ENCODE peak calls at places on chromosome 22, in nine cellular contexts. T, C, B, V, O, E, Z, M and J are unnamed samples.

GRCh38 chr22:25840162-25840561 is 98.2 kb downstream of the MYO18B start:
- DNase-seq in V (no peak), M (no peak), B (no peak), Z (no peak), E (no peak), O (no peak), T (no peak), C (no peak), J (no peak)

GRCh38 chr22:49551897-49552659 is 275.6 kb downstream of the BRD1 start:
- DNase-seq in V (no peak), O (no peak), Z (no peak), E (no peak), T (peak), M (no peak), C (no peak), B (peak), J (no peak)

GRCh38 chr22:44274918-44275665 is 37.7 kb downstream of the SHISAL1 start:
- DNase-seq in M (no peak), Z (no peak), T (peak), V (no peak), O (no peak), C (no peak), E (no peak), B (no peak), J (no peak)

GRCh38 chr22:17706947-17707346 is 67.3 kb downstream of the BID start:
- DNase-seq in E (no peak), O (no peak), V (no peak), M (no peak), C (no peak), B (no peak), Z (no peak), T (no peak), J (no peak)

GRCh38 chr22:24072361-24072760 is 61.3 kb downstream of the CABIN1 start:
- DNase-seq in E (no peak), Z (no peak), M (no peak), T (no peak), O (no peak), V (no peak), C (no peak), B (peak), J (no peak)

GRCh38 chr22:37018086-37018814 is 997 bp downstream of the TST start:
- DNase-seq in B (no peak), M (no peak), V (no peak), C (no peak), O (no peak), Z (no peak), E (no peak), T (no peak), J (no peak)

GRCh38 chr22:50542416-50542927 is 3.2 kb upstream of the KLHDC7B start:
- DNase-seq in V (no peak), C (peak), O (no peak), E (peak), T (peak), B (no peak), Z (no peak), M (no peak), J (peak)

GRCh38 chr22:37501610-37502341 is 15.6 kb upstream of the MFNG start:
- DNase-seq in C (no peak), T (peak), O (peak), M (peak), V (peak), B (no peak), E (peak), Z (peak), J (no peak)

GRCh38 chr22:26321469-26321913 is 107.6 kb upstream of the ASPHD2 start:
- DNase-seq in E (no peak), Z (no peak), M (no peak), O (peak), C (no peak), B (peak), T (no peak), V (no peak), J (no peak)

GRCh38 chr22:49997221-49997599 is 15.4 kb downstream of the IL17REL start:
- DNase-seq in Z (no peak), M (no peak), O (no peak), E (no peak), C (no peak), B (peak), T (peak), V (no peak), J (no peak)

GRCh38 chr22:24584871-24585411 is 7.9 kb downstream of the LRRC75B start:
- DNase-seq in Z (no peak), M (no peak), O (no peak), E (no peak), T (no peak), C (no peak), V (no peak), B (no peak), J (no peak)

GRCh38 chr22:25453557-25453956 is 110.9 kb upstream of the GRK3 start:
- DNase-seq in T (no peak), M (no peak), E (no peak), V (no peak), B (no peak), O (no peak), Z (no peak), C (no peak), J (no peak)

GRCh38 chr22:17106161-17106784 is 14.9 kb downstream of the TMEM121B start:
- DNase-seq in C (peak), V (no peak), B (peak), T (no peak), M (no peak), E (no peak), Z (no peak), O (no peak), J (no peak)

GRCh38 chr22:48301421-48301820 is 1526.3 kb downstream of the BRD1 start:
- DNase-seq in B (no peak), C (no peak), O (no peak), E (no peak), Z (no peak), V (no peak), M (no peak), T (no peak), J (no peak)

GRCh38 chr22:44718418-44718817 is 16.4 kb downstream of the PRR5 start:
- DNase-seq in E (no peak), B (no peak), V (no peak), M (no peak), C (no peak), Z (no peak), O (no peak), T (no peak), J (no peak)

GRCh38 chr22:49730656-49731055 is 97.0 kb downstream of the BRD1 start:
- DNase-seq in M (no peak), B (no peak), T (no peak), O (no peak), C (no peak), E (no peak), Z (no peak), V (no peak), J (no peak)

GRCh38 chr22:42202669-42203068 is 67.8 kb downstream of the TCF20 start:
- DNase-seq in M (no peak), B (no peak), O (peak), T (no peak), C (no peak), Z (peak), E (no peak), V (no peak), J (no peak)

GRCh38 chr22:43272301-43272700 is 70.9 kb downstream of the SCUBE1 start:
- DNase-seq in T (no peak), C (no peak), E (no peak), M (no peak), B (no peak), O (peak), V (no peak), Z (no peak), J (no peak)

GRCh38 chr22:43269325-43270040 is 73.7 kb downstream of the SCUBE1 start:
- DNase-seq in V (no peak), O (no peak), T (no peak), C (no peak), Z (no peak), M (no peak), B (no peak), E (no peak), J (no peak)

GRCh38 chr22:43270949-43271348 is 72.2 kb downstream of the SCUBE1 start:
- DNase-seq in C (no peak), O (no peak), V (no peak), B (no peak), T (no peak), Z (no peak), M (no peak), E (no peak), J (no peak)

GRCh38 chr22:43268261-43268660 is 74.9 kb downstream of the SCUBE1 start:
- DNase-seq in Z (no peak), O (no peak), E (no peak), T (no peak), C (no peak), M (no peak), V (no peak), B (no peak), J (no peak)

DNA sequence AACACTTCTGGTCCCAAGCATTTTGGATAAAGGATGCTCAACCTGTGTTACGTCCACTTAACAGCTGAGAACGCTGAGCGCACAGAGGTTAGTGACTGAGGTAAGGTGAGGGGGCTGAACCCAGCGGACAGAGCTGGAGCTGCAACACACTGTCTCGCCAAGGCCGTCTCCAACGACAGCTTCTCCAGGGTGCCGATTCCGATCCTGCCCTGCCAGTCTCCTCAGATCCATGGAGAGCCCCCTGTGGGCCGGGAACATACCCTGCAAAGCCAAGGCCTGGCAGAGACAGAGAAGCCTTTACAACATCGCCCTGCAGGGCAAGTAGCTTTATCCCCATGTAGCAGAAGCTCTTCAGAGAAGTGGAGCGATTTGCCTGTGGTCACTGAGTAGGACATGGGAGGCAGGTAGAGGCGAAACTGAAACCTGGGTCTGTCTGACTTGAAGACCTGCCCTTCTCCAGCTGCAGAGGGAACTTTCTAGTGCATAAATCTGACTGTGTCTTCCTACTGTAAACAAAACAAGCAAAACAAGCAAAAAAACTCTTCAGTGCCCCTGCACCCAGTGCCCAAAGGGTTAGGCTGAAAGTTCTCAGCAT is 72.8 kb downstream of the SCUBE1 start:
- DNase-seq in E (no peak), M (peak), Z (no peak), O (no peak), T (no peak), V (no peak), C (peak), B (no peak), J (peak)
- TF ChIP-seq CTCF in E (no peak), M (peak), Z (peak), O (peak), T (no peak), V (no peak), C (no peak), B (no peak), J (no peak)

GRCh38 chr22:29215012-29215860 is 9.5 kb downstream of the EMID1 start:
- DNase-seq in B (peak), T (no peak), E (no peak), M (no peak), O (no peak), V (no peak), Z (no peak), C (no peak), J (no peak)

GRCh38 chr22:29216011-29216872 is 10.5 kb downstream of the EMID1 start:
- DNase-seq in M (no peak), O (no peak), Z (no peak), V (no peak), B (peak), C (no peak), T (no peak), E (no peak), J (no peak)

GRCh38 chr22:29212738-29213137 is 7.0 kb downstream of the EMID1 start:
- DNase-seq in T (no peak), O (no peak), M (no peak), Z (no peak), E (no peak), V (no peak), B (no peak), C (no peak), J (no peak)

GRCh38 chr22:29213481-29213880 is 7.8 kb downstream of the EMID1 start:
- DNase-seq in O (no peak), E (no peak), M (no peak), C (no peak), B (no peak), V (no peak), T (no peak), Z (no peak), J (no peak)

DNA sequence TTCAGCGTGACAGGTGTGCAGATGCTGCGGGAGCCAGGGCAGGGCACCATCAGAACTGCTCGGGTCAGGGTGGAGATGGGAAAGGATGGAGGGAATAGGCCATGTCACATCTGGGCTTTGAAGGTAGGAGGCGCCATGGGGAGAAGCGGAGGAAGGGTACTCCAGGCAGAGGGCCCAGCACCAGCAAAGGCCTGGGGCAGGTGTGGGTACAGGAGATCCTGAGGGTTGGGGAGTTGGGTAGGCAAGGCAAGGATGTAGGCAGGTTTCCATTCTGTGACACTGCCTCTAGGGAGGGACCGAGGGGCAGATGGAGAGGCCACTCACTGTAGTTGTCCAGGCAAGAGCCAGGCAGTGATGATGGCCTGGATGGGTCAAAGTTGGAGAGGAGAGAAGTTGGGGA is 8.5 kb downstream of the EMID1 start:
- DNase-seq in O (no peak), Z (no peak), E (no peak), C (no peak), V (no peak), B (peak), M (no peak), T (no peak), J (no peak)
- TF ChIP-seq CTCF in O (no peak), Z (no peak), E (no peak), C (no peak), V (no peak), B (no peak), M (no peak), T (no peak), J (no peak)

GRCh38 chr22:38572065-38572464 is 2.1 kb upstream of the DMC1 start:
- DNase-seq in Z (no peak), C (peak), T (no peak), M (peak), E (peak), B (no peak), V (no peak), O (peak), J (peak)
- TF ChIP-seq CTCF in Z (peak), C (peak), T (no peak), M (peak), E (peak), B (peak), V (peak), O (peak), J (peak)

GRCh38 chr22:39269095-39269827 is 24.5 kb upstream of the PDGFB start:
- DNase-seq in B (no peak), T (no peak), E (no peak), O (no peak), V (no peak), Z (no peak), M (no peak), C (no peak), J (no peak)
- TF ChIP-seq CTCF in B (no peak), T (no peak), E (no peak), O (no peak), V (no peak), Z (no peak), M (no peak), C (no peak), J (no peak)